ENCODE peak calls at places on chromosomes 5 and 9, in nine cellular contexts. One of them, this sample, is unnamed. For H3K4me1, the result is how much of the 10 kb centered on the place peaks cover.

GRCh38 chr9:131179561-131180219 is 54.3 kb downstream of the NUP214 start:
- DNase-seq in Panc1: no peak
- DNase-seq in PC-3: no peak
- DNase-seq in CD4-positive, CD25-positive, alpha-beta regulatory T cell: no peak
- DNase-seq in K562: no peak
- DNase-seq in adrenal gland: no peak
- DNase-seq in aorta: no peak
- DNase-seq in stomach: no peak
- DNase-seq in CD8-positive, alpha-beta T cell: no peak
- DNase-seq in this sample: no peak

GRCh38 chr5:133705331-133705730 is 93.0 kb upstream of the FSTL4 start:
- DNase-seq in Panc1: no peak
- DNase-seq in PC-3: no peak
- DNase-seq in CD4-positive, CD25-positive, alpha-beta regulatory T cell: no peak
- DNase-seq in K562: no peak
- DNase-seq in adrenal gland: no peak
- DNase-seq in aorta: no peak
- DNase-seq in stomach: no peak
- DNase-seq in CD8-positive, alpha-beta T cell: no peak
- DNase-seq in this sample: no peak

GRCh38 chr5:152622628-152623027 is 217.5 kb upstream of the NMUR2 start:
- DNase-seq in Panc1: no peak
- DNase-seq in PC-3: no peak
- DNase-seq in CD4-positive, CD25-positive, alpha-beta regulatory T cell: no peak
- DNase-seq in K562: no peak
- DNase-seq in adrenal gland: no peak
- DNase-seq in aorta: no peak
- DNase-seq in stomach: no peak
- DNase-seq in CD8-positive, alpha-beta T cell: no peak
- DNase-seq in this sample: no peak

GRCh38 chr9:69602768-69603167 is 69.4 kb downstream of the APBA1 start:
- DNase-seq in Panc1: no peak
- DNase-seq in PC-3: no peak
- DNase-seq in CD4-positive, CD25-positive, alpha-beta regulatory T cell: no peak
- DNase-seq in K562: no peak
- DNase-seq in adrenal gland: no peak
- DNase-seq in aorta: no peak
- DNase-seq in stomach: no peak
- DNase-seq in CD8-positive, alpha-beta T cell: no peak
- DNase-seq in this sample: no peak

GRCh38 chr9:13064060-13064459 is 215.4 kb downstream of the MPDZ start:
- DNase-seq in Panc1: no peak
- DNase-seq in PC-3: no peak
- DNase-seq in CD4-positive, CD25-positive, alpha-beta regulatory T cell: no peak
- DNase-seq in K562: no peak
- DNase-seq in adrenal gland: no peak
- DNase-seq in aorta: no peak
- DNase-seq in stomach: no peak
- DNase-seq in CD8-positive, alpha-beta T cell: no peak
- DNase-seq in this sample: no peak

GRCh38 chr5:158022844-158023243 is 163.9 kb upstream of the CLINT1 start:
- DNase-seq in Panc1: no peak
- DNase-seq in PC-3: no peak
- DNase-seq in CD4-positive, CD25-positive, alpha-beta regulatory T cell: no peak
- DNase-seq in K562: no peak
- DNase-seq in adrenal gland: no peak
- DNase-seq in aorta: no peak
- DNase-seq in stomach: no peak
- DNase-seq in CD8-positive, alpha-beta T cell: no peak
- DNase-seq in this sample: no peak

GRCh38 chr5:154309361-154309725 is 118.8 kb downstream of the GALNT10 start:
- DNase-seq in Panc1: no peak
- DNase-seq in PC-3: no peak
- DNase-seq in CD4-positive, CD25-positive, alpha-beta regulatory T cell: no peak
- DNase-seq in K562: no peak
- DNase-seq in adrenal gland: no peak
- DNase-seq in aorta: no peak
- DNase-seq in stomach: no peak
- DNase-seq in CD8-positive, alpha-beta T cell: no peak
- DNase-seq in this sample: no peak

GRCh38 chr5:160629007-160629402 is 207.3 kb downstream of the PTTG1 start:
- DNase-seq in Panc1: no peak
- DNase-seq in PC-3: no peak
- DNase-seq in CD4-positive, CD25-positive, alpha-beta regulatory T cell: no peak
- DNase-seq in K562: no peak
- DNase-seq in adrenal gland: no peak
- DNase-seq in aorta: no peak
- DNase-seq in stomach: no peak
- DNase-seq in CD8-positive, alpha-beta T cell: no peak
- DNase-seq in this sample: no peak

GRCh38 chr9:138070815-138071214 is 193.2 kb downstream of the CACNA1B start:
- DNase-seq in Panc1: no peak
- DNase-seq in PC-3: no peak
- DNase-seq in CD4-positive, CD25-positive, alpha-beta regulatory T cell: no peak
- DNase-seq in K562: no peak
- DNase-seq in adrenal gland: no peak
- DNase-seq in aorta: no peak
- DNase-seq in stomach: peak
- DNase-seq in CD8-positive, alpha-beta T cell: no peak
- DNase-seq in this sample: no peak

GRCh38 chr9:25350011-25350410 is 328.2 kb downstream of the TUSC1 start:
- DNase-seq in Panc1: no peak
- DNase-seq in PC-3: peak
- DNase-seq in CD4-positive, CD25-positive, alpha-beta regulatory T cell: no peak
- DNase-seq in K562: no peak
- DNase-seq in adrenal gland: no peak
- DNase-seq in aorta: no peak
- DNase-seq in stomach: no peak
- DNase-seq in CD8-positive, alpha-beta T cell: no peak
- DNase-seq in this sample: no peak

GRCh38 chr5:178113141-178113787 is at the start of gene N4BP3:
- DNase-seq in Panc1: no peak
- DNase-seq in PC-3: peak
- DNase-seq in CD4-positive, CD25-positive, alpha-beta regulatory T cell: peak
- DNase-seq in K562: peak
- DNase-seq in adrenal gland: peak
- DNase-seq in aorta: no peak
- DNase-seq in stomach: peak
- DNase-seq in CD8-positive, alpha-beta T cell: peak
- DNase-seq in this sample: peak

GRCh38 chr9:99970481-99970880 is 64.0 kb downstream of the STX17 start:
- DNase-seq in Panc1: no peak
- DNase-seq in PC-3: no peak
- DNase-seq in CD4-positive, CD25-positive, alpha-beta regulatory T cell: no peak
- DNase-seq in K562: no peak
- DNase-seq in adrenal gland: no peak
- DNase-seq in aorta: no peak
- DNase-seq in stomach: no peak
- DNase-seq in CD8-positive, alpha-beta T cell: no peak
- DNase-seq in this sample: no peak

GRCh38 chr9:99167694-99168093 is 54.0 kb downstream of the ALG2 start:
- DNase-seq in Panc1: no peak
- DNase-seq in PC-3: no peak
- DNase-seq in CD4-positive, CD25-positive, alpha-beta regulatory T cell: no peak
- DNase-seq in K562: no peak
- DNase-seq in adrenal gland: no peak
- DNase-seq in aorta: no peak
- DNase-seq in stomach: no peak
- DNase-seq in CD8-positive, alpha-beta T cell: no peak
- DNase-seq in this sample: no peak

GRCh38 chr5:65050826-65051498 is 282.2 kb downstream of the CWC27 start:
- DNase-seq in Panc1: no peak
- DNase-seq in PC-3: no peak
- DNase-seq in CD4-positive, CD25-positive, alpha-beta regulatory T cell: no peak
- DNase-seq in K562: no peak
- DNase-seq in adrenal gland: no peak
- DNase-seq in aorta: no peak
- DNase-seq in stomach: no peak
- DNase-seq in CD8-positive, alpha-beta T cell: no peak
- DNase-seq in this sample: no peak

GRCh38 chr5:97142521-97143254 is at the start of gene LIX1:
- DNase-seq in Panc1: no peak
- DNase-seq in PC-3: peak
- DNase-seq in CD4-positive, CD25-positive, alpha-beta regulatory T cell: no peak
- DNase-seq in K562: no peak
- DNase-seq in adrenal gland: peak
- DNase-seq in aorta: no peak
- DNase-seq in stomach: no peak
- DNase-seq in CD8-positive, alpha-beta T cell: peak
- DNase-seq in this sample: peak

GRCh38 chr9:86407022-86407421 is 52.8 kb upstream of the TUT7 start:
- DNase-seq in Panc1: no peak
- DNase-seq in PC-3: peak
- DNase-seq in CD4-positive, CD25-positive, alpha-beta regulatory T cell: no peak
- DNase-seq in K562: no peak
- DNase-seq in adrenal gland: peak
- DNase-seq in aorta: no peak
- DNase-seq in stomach: peak
- DNase-seq in CD8-positive, alpha-beta T cell: no peak
- DNase-seq in this sample: peak

GRCh38 chr5:139663752-139664151 is 15.6 kb downstream of the CXXC5 start:
- DNase-seq in Panc1: no peak
- DNase-seq in PC-3: no peak
- DNase-seq in CD4-positive, CD25-positive, alpha-beta regulatory T cell: no peak
- DNase-seq in K562: no peak
- DNase-seq in adrenal gland: no peak
- DNase-seq in aorta: no peak
- DNase-seq in stomach: no peak
- DNase-seq in CD8-positive, alpha-beta T cell: no peak
- DNase-seq in this sample: no peak
- H3K4me1 ChIP-seq in Panc1: half or more
- H3K4me1 ChIP-seq in PC-3: under half
- H3K4me1 ChIP-seq in CD4-positive, CD25-positive, alpha-beta regulatory T cell: under half
- H3K4me1 ChIP-seq in K562: half or more
- H3K4me1 ChIP-seq in adrenal gland: half or more
- H3K4me1 ChIP-seq in aorta: under half
- H3K4me1 ChIP-seq in stomach: half or more
- H3K4me1 ChIP-seq in CD8-positive, alpha-beta T cell: under half
- H3K4me1 ChIP-seq in this sample: half or more

DNA sequence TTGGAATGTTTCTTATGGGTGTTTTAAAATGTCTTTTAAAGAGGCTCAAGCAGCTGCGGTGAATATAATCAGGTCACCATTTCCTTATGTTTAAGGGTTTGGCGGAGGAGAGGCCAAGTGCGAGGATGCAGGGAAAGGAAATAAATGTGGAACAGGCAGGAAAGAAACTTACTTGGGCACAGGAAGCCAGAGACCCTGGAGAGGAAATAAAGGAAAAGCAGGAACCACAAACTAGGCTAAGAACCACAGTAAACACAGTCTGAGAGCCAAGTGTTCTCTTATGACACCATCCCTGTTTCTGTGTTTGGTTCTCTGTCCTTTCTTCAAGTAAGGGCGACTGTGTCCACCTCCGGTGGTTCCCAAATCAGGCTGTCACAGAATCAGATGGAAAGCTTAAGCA is 166.5 kb downstream of the C9orf152 start:
- DNase-seq in Panc1: no peak
- DNase-seq in PC-3: no peak
- DNase-seq in CD4-positive, CD25-positive, alpha-beta regulatory T cell: no peak
- DNase-seq in K562: no peak
- DNase-seq in adrenal gland: no peak
- DNase-seq in aorta: no peak
- DNase-seq in stomach: no peak
- DNase-seq in CD8-positive, alpha-beta T cell: no peak
- DNase-seq in this sample: no peak
- H3K4me1 ChIP-seq in Panc1: under half
- H3K4me1 ChIP-seq in PC-3: under half
- H3K4me1 ChIP-seq in CD4-positive, CD25-positive, alpha-beta regulatory T cell: under half
- H3K4me1 ChIP-seq in K562: under half
- H3K4me1 ChIP-seq in adrenal gland: under half
- H3K4me1 ChIP-seq in aorta: under half
- H3K4me1 ChIP-seq in stomach: under half
- H3K4me1 ChIP-seq in CD8-positive, alpha-beta T cell: under half
- H3K4me1 ChIP-seq in this sample: under half

GRCh38 chr5:132472431-132472830 is 18.1 kb downstream of the IRF1 start:
- DNase-seq in Panc1: no peak
- DNase-seq in PC-3: no peak
- DNase-seq in CD4-positive, CD25-positive, alpha-beta regulatory T cell: no peak
- DNase-seq in K562: no peak
- DNase-seq in adrenal gland: peak
- DNase-seq in aorta: no peak
- DNase-seq in stomach: peak
- DNase-seq in CD8-positive, alpha-beta T cell: no peak
- DNase-seq in this sample: no peak

GRCh38 chr5:132473019-132473531 is 17.5 kb downstream of the IRF1 start:
- DNase-seq in Panc1: no peak
- DNase-seq in PC-3: no peak
- DNase-seq in CD4-positive, CD25-positive, alpha-beta regulatory T cell: peak
- DNase-seq in K562: no peak
- DNase-seq in adrenal gland: peak
- DNase-seq in aorta: peak
- DNase-seq in stomach: peak
- DNase-seq in CD8-positive, alpha-beta T cell: peak
- DNase-seq in this sample: no peak

GRCh38 chr5:132470596-132470995 is 20.0 kb downstream of the IRF1 start:
- DNase-seq in Panc1: no peak
- DNase-seq in PC-3: no peak
- DNase-seq in CD4-positive, CD25-positive, alpha-beta regulatory T cell: no peak
- DNase-seq in K562: no peak
- DNase-seq in adrenal gland: peak
- DNase-seq in aorta: no peak
- DNase-seq in stomach: peak
- DNase-seq in CD8-positive, alpha-beta T cell: no peak
- DNase-seq in this sample: no peak

GRCh38 chr5:132471006-132471907 is 19.3 kb downstream of the IRF1 start:
- DNase-seq in Panc1: no peak
- DNase-seq in PC-3: no peak
- DNase-seq in CD4-positive, CD25-positive, alpha-beta regulatory T cell: no peak
- DNase-seq in K562: no peak
- DNase-seq in adrenal gland: peak
- DNase-seq in aorta: no peak
- DNase-seq in stomach: peak
- DNase-seq in CD8-positive, alpha-beta T cell: no peak
- DNase-seq in this sample: no peak

DNA sequence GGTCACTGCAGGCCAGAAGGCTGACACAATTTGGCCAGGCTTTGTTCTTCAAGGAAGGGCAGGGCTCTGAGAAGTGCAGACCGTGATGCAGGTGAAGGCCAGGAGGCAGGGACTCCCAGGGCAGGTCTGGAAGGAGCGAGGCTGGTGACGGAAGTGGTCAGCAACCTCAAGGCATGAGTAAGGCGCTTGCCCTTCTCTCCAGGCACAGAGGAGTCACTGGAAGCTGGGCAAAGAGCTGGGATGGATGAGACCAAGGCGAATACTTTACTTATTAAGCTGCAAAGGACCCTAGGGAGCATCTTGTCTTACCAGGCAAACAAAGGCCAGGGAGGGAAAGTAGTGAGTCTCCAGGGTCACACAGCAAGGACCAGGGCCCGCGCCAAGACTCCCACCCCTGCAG is 18.6 kb downstream of the IRF1 start:
- DNase-seq in Panc1: no peak
- DNase-seq in PC-3: no peak
- DNase-seq in CD4-positive, CD25-positive, alpha-beta regulatory T cell: no peak
- DNase-seq in K562: no peak
- DNase-seq in adrenal gland: peak
- DNase-seq in aorta: no peak
- DNase-seq in stomach: peak
- DNase-seq in CD8-positive, alpha-beta T cell: no peak
- DNase-seq in this sample: no peak
- H3K4me1 ChIP-seq in Panc1: under half
- H3K4me1 ChIP-seq in PC-3: under half
- H3K4me1 ChIP-seq in CD4-positive, CD25-positive, alpha-beta regulatory T cell: half or more
- H3K4me1 ChIP-seq in K562: under half
- H3K4me1 ChIP-seq in adrenal gland: under half
- H3K4me1 ChIP-seq in aorta: under half
- H3K4me1 ChIP-seq in stomach: under half
- H3K4me1 ChIP-seq in CD8-positive, alpha-beta T cell: half or more
- H3K4me1 ChIP-seq in this sample: under half

GRCh38 chr9:121816449-121816817 is 165.0 kb downstream of the DAB2IP start:
- DNase-seq in Panc1: no peak
- DNase-seq in PC-3: no peak
- DNase-seq in CD4-positive, CD25-positive, alpha-beta regulatory T cell: no peak
- DNase-seq in K562: no peak
- DNase-seq in adrenal gland: no peak
- DNase-seq in aorta: no peak
- DNase-seq in stomach: no peak
- DNase-seq in CD8-positive, alpha-beta T cell: no peak
- DNase-seq in this sample: no peak
- H3K4me1 ChIP-seq in Panc1: under half
- H3K4me1 ChIP-seq in PC-3: under half
- H3K4me1 ChIP-seq in CD4-positive, CD25-positive, alpha-beta regulatory T cell: under half
- H3K4me1 ChIP-seq in K562: under half
- H3K4me1 ChIP-seq in adrenal gland: under half
- H3K4me1 ChIP-seq in aorta: under half
- H3K4me1 ChIP-seq in stomach: under half
- H3K4me1 ChIP-seq in CD8-positive, alpha-beta T cell: under half
- H3K4me1 ChIP-seq in this sample: under half